ENCODE peak calls at places on chromosomes 13 and 19, in six cellular contexts. D, V, H, U, Z and W are unnamed samples.

GRCh38 chr19:4327252-4327876 is 11.3 kb downstream of the STAP2 start:
- DNase-seq in D (peak), V (peak), H (peak), U (no peak), Z (peak), W (peak)

GRCh38 chr13:108987945-108988344 is 358.5 kb downstream of the MYO16 start:
- DNase-seq in D (no peak), V (no peak), H (no peak), U (no peak), Z (no peak), W (no peak)

GRCh38 chr13:46119883-46120614 is 15.2 kb upstream of the CPB2 start:
- DNase-seq in D (no peak), V (no peak), H (no peak), U (no peak), Z (peak), W (no peak)

GRCh38 chr13:112889351-112890290 is 79.4 kb upstream of the MCF2L start:
- DNase-seq in D (peak), V (no peak), H (no peak), U (no peak), Z (no peak), W (peak)

GRCh38 chr13:28568286-28568685 is 73.4 kb upstream of the FLT1 start:
- DNase-seq in D (peak), V (peak), H (peak), U (no peak), Z (no peak), W (no peak)

GRCh38 chr19:19749332-19750130 is 16.6 kb upstream of the ZNF14 start:
- DNase-seq in D (no peak), V (peak), H (no peak), U (peak), Z (no peak), W (no peak)

GRCh38 chr19:17706750-17707181 is 12.5 kb upstream of the MAP1S start:
- DNase-seq in D (no peak), V (no peak), H (no peak), U (no peak), Z (no peak), W (no peak)

GRCh38 chr13:46662690-46663089 is 109.7 kb downstream of the LRCH1 start:
- DNase-seq in D (no peak), V (no peak), H (no peak), U (no peak), Z (no peak), W (no peak)

GRCh38 chr19:18320865-18321728 is 1.8 kb downstream of the LSM4 start:
- DNase-seq in D (no peak), V (no peak), H (no peak), U (no peak), Z (no peak), W (no peak)

GRCh38 chr13:26964278-26965057 is 203.9 kb upstream of the GPR12 start:
- DNase-seq in D (no peak), V (no peak), H (no peak), U (no peak), Z (no peak), W (no peak)

GRCh38 chr13:42075517-42075916 is 27.1 kb downstream of the DGKH start:
- DNase-seq in D (no peak), V (no peak), H (no peak), U (no peak), Z (no peak), W (no peak)

GRCh38 chr13:49681837-49682236 is 9.4 kb downstream of the EBPL start:
- DNase-seq in D (no peak), V (no peak), H (no peak), U (no peak), Z (no peak), W (no peak)

GRCh38 chr13:44211753-44212152 is 161.9 kb upstream of the SERP2 start:
- DNase-seq in D (no peak), V (no peak), H (no peak), U (no peak), Z (no peak), W (no peak)

GRCh38 chr19:51926426-51926783 is 867 bp upstream of the ZNF613 start:
- DNase-seq in D (no peak), V (no peak), H (no peak), U (no peak), Z (no peak), W (no peak)

GRCh38 chr19:489418-490196 is 6.7 kb upstream of the MADCAM1 start:
- DNase-seq in D (no peak), V (no peak), H (no peak), U (peak), Z (peak), W (no peak)

GRCh38 chr19:10517361-10517759 is at the start of gene S1PR5:
- DNase-seq in D (no peak), V (no peak), H (no peak), U (no peak), Z (no peak), W (no peak)
- TF ChIP-seq POLR2A in D (no peak), V (no peak), H (no peak), U (no peak), Z (no peak), W (no peak)

DNA sequence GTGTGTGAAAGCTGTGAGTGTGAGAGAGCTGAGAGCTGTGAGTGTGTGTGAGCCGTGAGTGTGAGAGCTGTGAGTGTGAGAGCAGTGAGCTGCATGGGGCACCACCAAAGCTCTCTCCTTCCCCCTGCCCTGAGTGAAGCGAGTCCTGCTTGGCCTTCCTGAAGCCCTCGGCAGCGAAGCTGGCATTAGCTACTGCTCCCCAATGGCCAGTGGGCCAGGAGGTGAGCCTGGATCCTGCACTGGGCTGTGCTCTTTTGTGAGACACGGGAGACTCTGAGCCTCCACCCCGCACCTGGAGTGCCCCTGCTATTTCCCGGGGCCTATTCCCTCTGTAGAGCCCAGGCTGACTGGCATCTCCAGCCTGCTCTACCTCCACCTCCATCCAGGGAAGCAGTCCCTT is 51.5 kb downstream of the HSPH1 start:
- DNase-seq in D (no peak), V (no peak), H (no peak), U (no peak), Z (no peak), W (no peak)
- TF ChIP-seq POLR2A in D (no peak), V (no peak), H (no peak), U (no peak), Z (no peak), W (no peak)

GRCh38 chr13:33433316-33433715 is 147.8 kb upstream of the STARD13 start:
- DNase-seq in D (no peak), V (no peak), H (no peak), U (no peak), Z (no peak), W (no peak)
- TF ChIP-seq POLR2A in D (no peak), V (no peak), H (no peak), U (no peak), Z (no peak), W (no peak)

GRCh38 chr13:30685987-30686386 is 49.4 kb upstream of the ALOX5AP start:
- DNase-seq in D (no peak), V (no peak), H (no peak), U (no peak), Z (no peak), W (no peak)

GRCh38 chr13:30685320-30685859 is 50.0 kb upstream of the ALOX5AP start:
- DNase-seq in D (no peak), V (no peak), H (no peak), U (no peak), Z (no peak), W (no peak)

GRCh38 chr13:30692108-30692507 is 43.2 kb upstream of the ALOX5AP start:
- DNase-seq in D (no peak), V (no peak), H (no peak), U (no peak), Z (no peak), W (no peak)

GRCh38 chr13:30689752-30690151 is 45.6 kb upstream of the ALOX5AP start:
- DNase-seq in D (no peak), V (no peak), H (no peak), U (no peak), Z (no peak), W (no peak)

DNA sequence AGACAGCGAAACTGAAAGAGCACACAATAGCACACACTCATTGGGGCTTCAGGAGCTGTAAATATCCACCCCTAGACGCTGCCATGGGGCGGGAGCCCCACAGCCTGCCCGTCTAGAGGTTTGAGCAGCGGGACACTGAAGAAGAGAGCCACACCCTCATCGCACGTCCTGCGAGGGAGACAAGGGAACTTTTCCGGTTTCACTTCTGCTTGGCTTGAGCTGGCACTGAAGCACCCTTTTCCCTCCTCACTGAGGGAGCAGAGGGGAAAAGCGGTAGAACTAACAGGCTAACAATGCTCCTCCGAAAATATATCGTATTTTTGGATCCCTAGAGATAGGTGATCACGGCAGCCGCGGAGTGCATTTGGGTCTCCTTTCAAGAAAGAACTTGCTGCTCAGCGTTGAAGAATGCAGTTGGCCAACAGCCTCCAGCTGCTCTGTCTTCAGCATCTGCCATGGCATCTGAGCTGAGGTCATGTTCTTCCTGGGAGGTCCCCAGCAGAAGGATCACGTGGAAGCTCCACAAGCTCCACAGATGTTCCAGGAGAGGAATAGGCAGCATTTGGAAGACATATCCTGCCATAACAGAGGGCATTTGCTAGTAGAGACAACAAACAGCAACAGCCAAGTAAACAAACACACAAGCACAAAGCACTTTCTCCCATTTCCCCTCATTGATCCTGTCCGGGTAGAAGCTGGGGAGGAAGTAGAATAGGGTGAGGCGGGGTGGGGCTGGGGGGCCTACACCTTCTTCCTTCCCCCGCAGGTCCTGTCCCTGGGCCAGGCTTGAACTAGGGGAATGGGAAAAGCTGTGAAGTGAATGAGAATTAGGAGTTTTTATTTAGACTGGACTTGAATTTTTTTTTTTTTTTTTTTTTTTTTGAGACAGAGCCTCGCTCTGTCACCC is 44.8 kb upstream of the ALOX5AP start:
- DNase-seq in D (peak), V (no peak), H (peak), U (no peak), Z (peak), W (peak)
- TF ChIP-seq POLR2A in D (no peak), V (no peak), H (no peak), U (no peak), Z (no peak), W (no peak)